ENCODE peak calls at places on chromosomes 6 and 20, in nine cellular contexts. T is germinal center, I is iris pigment epithelial cell, Z is Karpas-422, A is HEK293T, V is dorsolateral prefrontal cortex, Y is ELF-1, F is NCI-H345, C is NT2/D1. N is an unnamed sample.

GRCh38 chr6:960356-960755 is 267.4 kb upstream of the EXOC2 start:
- DNase-seq in T (no peak), I (no peak), Z (no peak), A (no peak), V (no peak), Y (no peak), F (no peak), C (no peak), N (no peak)

GRCh38 chr20:56778765-56779195 is 149.7 kb downstream of the TFAP2C start:
- DNase-seq in T (no peak), I (peak), Z (no peak), A (no peak), V (no peak), Y (peak), F (peak), C (no peak), N (no peak)

GRCh38 chr6:68638225-68638900 is 3.3 kb downstream of the ADGRB3 start:
- DNase-seq in T (peak), I (peak), Z (peak), A (no peak), V (no peak), Y (no peak), F (peak), C (no peak), N (peak)

GRCh38 chr20:10802201-10802600 is 128.4 kb upstream of the JAG1 start:
- DNase-seq in T (no peak), I (peak), Z (no peak), A (no peak), V (no peak), Y (no peak), F (no peak), C (no peak), N (no peak)

GRCh38 chr20:63898882-63899558 is 4.1 kb downstream of the DNAJC5 start:
- DNase-seq in T (no peak), I (no peak), Z (peak), A (no peak), V (no peak), Y (no peak), F (no peak), C (no peak), N (no peak)

GRCh38 chr6:33036512-33036911 is 27.1 kb upstream of the HLA-DOA start:
- DNase-seq in T (no peak), I (no peak), Z (no peak), A (no peak), V (no peak), Y (no peak), F (no peak), C (no peak), N (no peak)

GRCh38 chr20:40868568-40869223 is 159.9 kb upstream of the TOP1 start:
- DNase-seq in T (no peak), I (peak), Z (no peak), A (no peak), V (no peak), Y (no peak), F (no peak), C (no peak), N (no peak)

GRCh38 chr6:63640062-63640461 is 4.5 kb downstream of the PHF3 start:
- DNase-seq in T (no peak), I (peak), Z (no peak), A (no peak), V (no peak), Y (no peak), F (no peak), C (no peak), N (no peak)

GRCh38 chr20:41086402-41087324 is 50.7 kb upstream of the PLCG1 start:
- DNase-seq in T (no peak), I (no peak), Z (no peak), A (peak), V (no peak), Y (no peak), F (peak), C (no peak), N (no peak)

GRCh38 chr6:109793793-109794192 is 102.7 kb downstream of the FIG4 start:
- DNase-seq in T (no peak), I (peak), Z (no peak), A (no peak), V (no peak), Y (no peak), F (peak), C (no peak), N (peak)

GRCh38 chr6:75855047-75855446 is 106.0 kb downstream of the MYO6 start:
- DNase-seq in T (no peak), I (peak), Z (peak), A (peak), V (no peak), Y (no peak), F (no peak), C (peak), N (peak)

GRCh38 chr6:118776607-118777549 is 117.1 kb upstream of the ASF1A start:
- DNase-seq in T (peak), I (peak), Z (peak), A (peak), V (no peak), Y (peak), F (peak), C (peak), N (peak)

GRCh38 chr20:63097336-63097831 is 90.6 kb upstream of the BHLHE23 start:
- DNase-seq in T (no peak), I (no peak), Z (no peak), A (no peak), V (peak), Y (no peak), F (no peak), C (no peak), N (peak)

GRCh38 chr6:31776961-31777666 is at the start of gene VWA7:
- DNase-seq in T (peak), I (peak), Z (peak), A (peak), V (peak), Y (peak), F (peak), C (no peak), N (peak)

GRCh38 chr6:167760979-167761793 is 65.5 kb upstream of the AFDN start:
- DNase-seq in T (no peak), I (no peak), Z (no peak), A (no peak), V (no peak), Y (peak), F (no peak), C (no peak), N (no peak)

GRCh38 chr20:31968299-31969126 is 562 bp downstream of the XKR7 start:
- DNase-seq in T (peak), I (peak), Z (peak), A (peak), V (peak), Y (peak), F (peak), C (peak), N (peak)

N was measured in iPS-NIHi11.